ENCODE peak calls at places on chromosomes 1 and 21, in six cellular contexts. One of them, this sample, is unnamed.

GRCh38 chr21:29466532-29466931 is 167.8 kb downstream of the BACH1 start:
- DNase-seq in H1: no peak
- DNase-seq in GM12891: no peak
- DNase-seq in K562: no peak
- DNase-seq in GM12878: no peak
- DNase-seq in HepG2: no peak
- DNase-seq in this sample: no peak

GRCh38 chr1:205340674-205341073 is 16.0 kb downstream of the KLHDC8A start:
- DNase-seq in H1: no peak
- DNase-seq in GM12891: no peak
- DNase-seq in K562: no peak
- DNase-seq in GM12878: no peak
- DNase-seq in HepG2: no peak
- DNase-seq in this sample: no peak

GRCh38 chr1:151565500-151566189 is 25.5 kb downstream of the TUFT1 start:
- DNase-seq in H1: no peak
- DNase-seq in GM12891: no peak
- DNase-seq in K562: no peak
- DNase-seq in GM12878: no peak
- DNase-seq in HepG2: peak; percentile 64
- DNase-seq in this sample: no peak

GRCh38 chr1:183209533-183210158 is 23.6 kb downstream of the LAMC2 start:
- DNase-seq in H1: no peak
- DNase-seq in GM12891: no peak
- DNase-seq in K562: no peak
- DNase-seq in GM12878: no peak
- DNase-seq in HepG2: no peak
- DNase-seq in this sample: no peak

GRCh38 chr1:109838838-109839240 is 71.8 kb upstream of the CSF1 start:
- DNase-seq in H1: no peak
- DNase-seq in GM12891: no peak
- DNase-seq in K562: no peak
- DNase-seq in GM12878: no peak
- DNase-seq in HepG2: peak; percentile 22
- DNase-seq in this sample: no peak

GRCh38 chr1:115807723-115808122 is 33.2 kb downstream of the NHLH2 start:
- DNase-seq in H1: no peak
- DNase-seq in GM12891: no peak
- DNase-seq in K562: peak; percentile 60
- DNase-seq in GM12878: peak; percentile 13
- DNase-seq in HepG2: peak; percentile 64
- DNase-seq in this sample: no peak

GRCh38 chr1:178683304-178683703 is 41.7 kb upstream of the RALGPS2 start:
- DNase-seq in H1: no peak
- DNase-seq in GM12891: no peak
- DNase-seq in K562: no peak
- DNase-seq in GM12878: no peak
- DNase-seq in HepG2: no peak
- DNase-seq in this sample: no peak

GRCh38 chr1:180123463-180123936 is 31.2 kb upstream of the QSOX1 start:
- DNase-seq in H1: no peak
- DNase-seq in GM12891: no peak
- DNase-seq in K562: no peak
- DNase-seq in GM12878: no peak
- DNase-seq in HepG2: no peak
- DNase-seq in this sample: no peak

GRCh38 chr1:245272676-245273075 is 117.9 kb downstream of the KIF26B start:
- DNase-seq in H1: no peak
- DNase-seq in GM12891: no peak
- DNase-seq in K562: no peak
- DNase-seq in GM12878: no peak
- DNase-seq in HepG2: no peak
- DNase-seq in this sample: no peak

GRCh38 chr1:59640851-59641250 is 173.9 kb upstream of the HOOK1 start:
- DNase-seq in H1: no peak
- DNase-seq in GM12891: no peak
- DNase-seq in K562: no peak
- DNase-seq in GM12878: no peak
- DNase-seq in HepG2: no peak
- DNase-seq in this sample: no peak

GRCh38 chr1:67831850-67832513 is 1.3 kb downstream of the GNG12 start:
- DNase-seq in H1: no peak
- DNase-seq in GM12891: no peak
- DNase-seq in K562: peak; percentile 42
- DNase-seq in GM12878: no peak
- DNase-seq in HepG2: no peak
- DNase-seq in this sample: no peak

GRCh38 chr21:41941941-41942340 is 11.9 kb downstream of the C2CD2 start:
- DNase-seq in H1: no peak
- DNase-seq in GM12891: no peak
- DNase-seq in K562: no peak
- DNase-seq in GM12878: no peak
- DNase-seq in HepG2: no peak
- DNase-seq in this sample: no peak
- TF ChIP-seq TAF1 in H1: no peak
- TF ChIP-seq TAF1 in GM12891: no peak
- TF ChIP-seq TAF1 in K562: no peak
- TF ChIP-seq TAF1 in GM12878: no peak
- TF ChIP-seq TAF1 in HepG2: no peak
- TF ChIP-seq TAF1 in this sample: no peak

GRCh38 chr1:71026093-71026492 is 21.5 kb downstream of the PTGER3 start:
- DNase-seq in H1: no peak
- DNase-seq in GM12891: no peak
- DNase-seq in K562: no peak
- DNase-seq in GM12878: no peak
- DNase-seq in HepG2: no peak
- DNase-seq in this sample: no peak
- TF ChIP-seq POLR2AphosphoS5 in H1: no peak
- TF ChIP-seq POLR2AphosphoS5 in GM12891: no peak
- TF ChIP-seq POLR2AphosphoS5 in K562: no peak
- TF ChIP-seq POLR2AphosphoS5 in GM12878: no peak
- TF ChIP-seq POLR2AphosphoS5 in HepG2: no peak
- TF ChIP-seq POLR2AphosphoS5 in this sample: no peak

GRCh38 chr1:235898126-235898525 is 31.4 kb upstream of the LYST start:
- DNase-seq in H1: no peak
- DNase-seq in GM12891: no peak
- DNase-seq in K562: no peak
- DNase-seq in GM12878: no peak
- DNase-seq in HepG2: no peak
- DNase-seq in this sample: no peak

GRCh38 chr1:235901461-235901860 is 34.8 kb upstream of the LYST start:
- DNase-seq in H1: no peak
- DNase-seq in GM12891: no peak
- DNase-seq in K562: no peak
- DNase-seq in GM12878: no peak
- DNase-seq in HepG2: no peak
- DNase-seq in this sample: no peak

GRCh38 chr1:235907187-235907896 is 40.6 kb upstream of the LYST start:
- DNase-seq in H1: no peak
- DNase-seq in GM12891: no peak
- DNase-seq in K562: no peak
- DNase-seq in GM12878: no peak
- DNase-seq in HepG2: no peak
- DNase-seq in this sample: no peak

GRCh38 chr1:235906436-235906835 is 39.7 kb upstream of the LYST start:
- DNase-seq in H1: no peak
- DNase-seq in GM12891: no peak
- DNase-seq in K562: no peak
- DNase-seq in GM12878: no peak
- DNase-seq in HepG2: no peak
- DNase-seq in this sample: no peak

GRCh38 chr1:235902638-235903542 is 36.2 kb upstream of the LYST start:
- DNase-seq in H1: no peak
- DNase-seq in GM12891: no peak
- DNase-seq in K562: no peak
- DNase-seq in GM12878: no peak
- DNase-seq in HepG2: no peak
- DNase-seq in this sample: no peak
- TF ChIP-seq POLR2A in H1: no peak
- TF ChIP-seq POLR2A in GM12891: no peak
- TF ChIP-seq POLR2A in K562: no peak
- TF ChIP-seq POLR2A in GM12878: no peak
- TF ChIP-seq POLR2A in HepG2: no peak
- TF ChIP-seq POLR2A in this sample: no peak

GRCh38 chr1:16163882-16164820 is 8.3 kb upstream of the EPHA2 start:
- DNase-seq in H1: no peak
- DNase-seq in GM12891: no peak
- DNase-seq in K562: peak; percentile 83
- DNase-seq in GM12878: no peak
- DNase-seq in HepG2: peak; percentile 96
- DNase-seq in this sample: no peak
- TF ChIP-seq TAF1 in H1: no peak
- TF ChIP-seq TAF1 in GM12891: no peak
- TF ChIP-seq TAF1 in K562: no peak
- TF ChIP-seq TAF1 in GM12878: no peak
- TF ChIP-seq TAF1 in HepG2: no peak
- TF ChIP-seq TAF1 in this sample: no peak

GRCh38 chr21:46002841-46003574 is 21.4 kb downstream of the COL6A1 start:
- DNase-seq in H1: no peak
- DNase-seq in GM12891: no peak
- DNase-seq in K562: no peak
- DNase-seq in GM12878: no peak
- DNase-seq in HepG2: no peak
- DNase-seq in this sample: no peak
- TF ChIP-seq POLR2AphosphoS5 in H1: no peak
- TF ChIP-seq POLR2AphosphoS5 in GM12891: no peak
- TF ChIP-seq POLR2AphosphoS5 in K562: no peak
- TF ChIP-seq POLR2AphosphoS5 in GM12878: no peak
- TF ChIP-seq POLR2AphosphoS5 in HepG2: no peak
- TF ChIP-seq POLR2AphosphoS5 in this sample: no peak